ENCODE peak calls at places on chromosome 17, in six cellular contexts. Q is thoracic aorta, G is cardiac muscle cell, T is tibial artery, Z is body of pancreas, J is lower lobe of right lung. H is an unnamed sample.

GRCh38 chr17:34420254-34420766 is 57.3 kb upstream of the CCL1 start:
- DNase-seq in Q (peak; percentile 7), G (peak; percentile 71), T (peak; percentile 59), Z (peak; percentile 67), J (peak; percentile 54), H (peak; percentile 50)

GRCh38 chr17:38616361-38616760 is 10.6 kb upstream of the SRCIN1 start:
- DNase-seq in Q (no peak), G (no peak), T (no peak), Z (no peak), J (no peak), H (no peak)

GRCh38 chr17:75769536-75769935 is 4.5 kb upstream of the GALK1 start:
- DNase-seq in Q (no peak), G (no peak), T (no peak), Z (no peak), J (peak; percentile 24), H (no peak)

GRCh38 chr17:378068-378467 is 25.5 kb upstream of the RPH3AL start:
- DNase-seq in Q (no peak), G (no peak), T (no peak), Z (no peak), J (no peak), H (no peak)

GRCh38 chr17:45229681-45230409 is 8.2 kb downstream of the FMNL1 start:
- DNase-seq in Q (no peak), G (peak; percentile 33), T (no peak), Z (no peak), J (no peak), H (no peak)

GRCh38 chr17:68600881-68601564 is at the start of gene FAM20A:
- DNase-seq in Q (no peak), G (no peak), T (no peak), Z (peak; percentile 54), J (peak; percentile 84), H (no peak)

GRCh38 chr17:17928422-17929386 is 43.5 kb downstream of the TOM1L2 start:
- DNase-seq in Q (no peak), G (peak; percentile 18), T (no peak), Z (no peak), J (no peak), H (no peak)

GRCh38 chr17:52148969-52149351 is 9.6 kb downstream of the CA10 start:
- DNase-seq in Q (no peak), G (no peak), T (no peak), Z (peak; percentile 52), J (no peak), H (no peak)

GRCh38 chr17:73566905-73567782 is 77.1 kb downstream of the SDK2 start:
- DNase-seq in Q (no peak), G (no peak), T (no peak), Z (no peak), J (no peak), H (no peak)

GRCh38 chr17:37752482-37752881 is 7.6 kb upstream of the HNF1B start:
- DNase-seq in Q (no peak), G (no peak), T (no peak), Z (no peak), J (no peak), H (no peak)

GRCh38 chr17:45146166-45146565 is 2.1 kb upstream of the HEXIM1 start:
- DNase-seq in Q (no peak), G (no peak), T (no peak), Z (no peak), J (no peak), H (no peak)

GRCh38 chr17:57259817-57260216 is 3.5 kb downstream of the MSI2 start:
- DNase-seq in Q (no peak), G (no peak), T (no peak), Z (no peak), J (no peak), H (no peak)

GRCh38 chr17:76000016-76000754 is 470 bp upstream of the CDK3 start:
- DNase-seq in Q (no peak), G (peak; percentile 43), T (no peak), Z (peak; percentile 55), J (peak; percentile 68), H (peak; percentile 32)

GRCh38 chr17:57607553-57608120 is 137.5 kb downstream of the CCDC182 start:
- DNase-seq in Q (no peak), G (no peak), T (no peak), Z (no peak), J (no peak), H (no peak)

GRCh38 chr17:48925991-48926342 is 17.8 kb downstream of the UBE2Z start:
- DNase-seq in Q (no peak), G (no peak), T (no peak), Z (peak; percentile 50), J (no peak), H (no peak)

GRCh38 chr17:51848451-51848850 is 310.1 kb downstream of the CA10 start:
- DNase-seq in Q (no peak), G (no peak), T (no peak), Z (no peak), J (no peak), H (no peak)

GRCh38 chr17:75996665-75997590 is 3.7 kb upstream of the CDK3 start:
- DNase-seq in Q (no peak), G (peak; percentile 71), T (peak; percentile 63), Z (no peak), J (peak; percentile 75), H (no peak)

GRCh38 chr17:46744441-46744840 is 74.1 kb downstream of the WNT3 start:
- DNase-seq in Q (no peak), G (no peak), T (no peak), Z (no peak), J (no peak), H (no peak)

GRCh38 chr17:46742539-46743270 is 75.8 kb downstream of the WNT3 start:
- DNase-seq in Q (no peak), G (peak; percentile 83), T (no peak), Z (no peak), J (no peak), H (no peak)

GRCh38 chr17:46738544-46738943 is 79.9 kb downstream of the WNT3 start:
- DNase-seq in Q (no peak), G (no peak), T (no peak), Z (no peak), J (no peak), H (no peak)

GRCh38 chr17:46739982-46740381 is 78.5 kb downstream of the WNT3 start:
- DNase-seq in Q (no peak), G (no peak), T (no peak), Z (no peak), J (no peak), H (no peak)

GRCh38 chr17:46741122-46741725 is 77.3 kb downstream of the WNT3 start:
- DNase-seq in Q (no peak), G (no peak), T (no peak), Z (no peak), J (no peak), H (no peak)
- TF ChIP-seq CTCF in Q (no peak), G (no peak), T (no peak), Z (no peak), J (no peak), H (no peak)

GRCh38 chr17:69769050-69769449 is 306.0 kb upstream of the KCNJ16 start:
- DNase-seq in Q (no peak), G (no peak), T (no peak), Z (no peak), J (no peak), H (no peak)

GRCh38 chr17:69773081-69773480 is 301.9 kb upstream of the KCNJ16 start:
- DNase-seq in Q (no peak), G (no peak), T (no peak), Z (no peak), J (no peak), H (no peak)
- H3K9me3 ChIP-seq in Q (no peaks in the 10 kb centered on the region), G (no peaks in the 10 kb centered on the region), T (no peaks in the 10 kb centered on the region), Z (no peaks in the 10 kb centered on the region), J (no peaks in the 10 kb centered on the region), H (no peaks in the 10 kb centered on the region)

DNA sequence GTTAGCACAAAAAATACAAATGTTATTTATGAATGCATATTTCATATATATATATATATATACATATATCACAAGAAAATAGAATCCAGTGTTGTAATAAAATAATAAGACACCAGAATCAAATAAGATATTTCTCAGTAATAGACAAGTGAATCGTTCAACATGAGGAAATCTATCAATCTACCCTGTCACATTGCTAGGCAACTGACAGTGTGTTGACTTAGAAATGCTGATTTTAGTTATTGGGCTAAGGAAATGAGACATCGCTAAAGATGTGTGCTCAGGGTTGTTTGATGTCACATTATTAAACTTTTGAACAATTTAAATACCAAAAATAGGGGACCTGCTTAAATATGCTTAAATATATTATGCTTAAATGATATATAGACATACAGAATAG is 49.9 kb upstream of the DNAH9 start:
- DNase-seq in Q (no peak), G (no peak), T (no peak), Z (no peak), J (no peak), H (no peak)
- H3K27ac ChIP-seq in Q (no peak overlapping the region), G (no peak overlapping the region), T (no peak overlapping the region), Z (no peak overlapping the region), J (no peak overlapping the region), H (no peak overlapping the region)

GRCh38 chr17:82933911-82934310 is 94.1 kb upstream of the ZNF750 start:
- DNase-seq in Q (no peak), G (no peak), T (no peak), Z (peak; percentile 8), J (peak; percentile 16), H (no peak)
- TF ChIP-seq CTCF in Q (no peak), G (no peak), T (no peak), Z (no peak), J (no peak), H (no peak)

GRCh38 chr17:19731626-19732025 is 15.2 kb upstream of the SLC47A2 start:
- DNase-seq in Q (no peak), G (no peak), T (no peak), Z (no peak), J (peak; percentile 42), H (no peak)
- H3K9me3 ChIP-seq in Q (no peaks in the 10 kb centered on the region), G (no peaks in the 10 kb centered on the region), T (no peaks in the 10 kb centered on the region), Z (no peaks in the 10 kb centered on the region), J (no peaks in the 10 kb centered on the region), H (no peaks in the 10 kb centered on the region)

GRCh38 chr17:81490599-81490992 is 22.0 kb downstream of the ACTG1 start:
- DNase-seq in Q (no peak), G (no peak), T (no peak), Z (no peak), J (no peak), H (no peak)

GRCh38 chr17:81491193-81491592 is 21.4 kb downstream of the ACTG1 start:
- DNase-seq in Q (no peak), G (no peak), T (no peak), Z (no peak), J (no peak), H (no peak)

GRCh38 chr17:81492706-81493105 is 19.9 kb downstream of the ACTG1 start:
- DNase-seq in Q (no peak), G (no peak), T (no peak), Z (no peak), J (no peak), H (no peak)

GRCh38 chr17:81492202-81492601 is 20.4 kb downstream of the ACTG1 start:
- DNase-seq in Q (no peak), G (no peak), T (no peak), Z (no peak), J (no peak), H (no peak)

DNA sequence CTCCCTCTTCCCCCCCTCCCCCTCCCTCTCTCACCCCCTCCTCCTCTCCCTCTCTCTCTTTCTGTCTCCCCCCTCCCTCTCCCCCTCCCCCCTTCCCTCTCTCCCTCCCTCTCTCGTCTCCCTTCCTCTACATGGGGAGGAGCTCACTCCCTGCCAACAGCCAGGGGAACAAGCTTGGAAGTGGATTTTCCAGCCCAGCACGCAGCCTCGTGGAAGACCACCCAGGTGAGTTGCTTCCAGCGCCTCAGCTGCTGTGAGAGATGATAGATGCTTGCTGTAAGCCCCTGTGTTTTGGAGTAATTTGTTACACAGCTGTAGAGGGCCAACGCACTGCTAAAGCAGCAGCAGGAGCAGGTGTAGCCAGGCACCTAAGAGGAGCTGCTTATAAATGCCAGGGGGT is 20.8 kb downstream of the ACTG1 start:
- DNase-seq in Q (no peak), G (no peak), T (no peak), Z (no peak), J (no peak), H (no peak)
- H3K27ac ChIP-seq in Q (no peak overlapping the region), G (no peak overlapping the region), T (no peak overlapping the region), Z (no peak overlapping the region), J (no peak overlapping the region), H (no peak overlapping the region)